ENCODE peak calls at places on chromosomes 5 and 9, in four cellular contexts. O is GM23248, J is psoas muscle, K is caudate nucleus. G is an unnamed sample.

GRCh38 chr9:24333629-24334028 is 212.1 kb downstream of the IZUMO3 start:
- DNase-seq in O (no peak), J (no peak), K (no peak), G (no peak)

GRCh38 chr9:98418578-98419259 is 163.3 kb upstream of the TBC1D2 start:
- DNase-seq in K (no peak), J (no peak), O (no peak), G (no peak)

GRCh38 chr9:93592389-93593021 is 16.1 kb downstream of the PHF2 start:
- DNase-seq in J (no peak), K (no peak), O (peak; percentile 31), G (no peak)

GRCh38 chr9:76294301-76294700 is 99.9 kb downstream of the RFK start:
- DNase-seq in J (no peak), O (no peak), K (no peak), G (no peak)

GRCh38 chr5:143140492-143141231 is 262.8 kb downstream of the NR3C1 start:
- DNase-seq in O (no peak), K (no peak), J (no peak), G (no peak)

GRCh38 chr9:33139421-33140228 is 27.5 kb downstream of the B4GALT1 start:
- DNase-seq in J (peak; percentile 85), O (peak; percentile 88), K (no peak), G (no peak)

GRCh38 chr9:121285835-121286687 is 18.1 kb downstream of the GSN start:
- DNase-seq in O (peak; percentile 86), K (no peak), J (peak; percentile 68), G (no peak)

GRCh38 chr9:22623236-22623635 is 176.6 kb downstream of the DMRTA1 start:
- DNase-seq in J (no peak), K (no peak), O (no peak), G (no peak)

GRCh38 chr5:75007537-75007847 is 44.9 kb downstream of the GCNT4 start:
- DNase-seq in O (peak; percentile 24), K (peak; percentile 7), J (no peak), G (no peak)

GRCh38 chr5:82512025-82512424 is 233.9 kb upstream of the RPS23 start:
- DNase-seq in J (no peak), O (no peak), K (no peak), G (no peak)

GRCh38 chr9:27460225-27461023 is 63.7 kb upstream of the IFNK start:
- DNase-seq in J (no peak), K (no peak), O (peak; percentile 34), G (no peak)

GRCh38 chr9:19552282-19552681 is 143.5 kb downstream of the ACER2 start:
- DNase-seq in K (no peak), O (no peak), J (no peak), G (no peak)

GRCh38 chr9:85258823-85259370 is 482.9 kb downstream of the AGTPBP1 start:
- DNase-seq in J (peak; percentile 34), K (peak; percentile 53), O (peak; percentile 89), G (peak; percentile 63)

GRCh38 chr9:8732367-8733075 is 932.9 kb upstream of the DMAC1 start:
- DNase-seq in O (no peak), K (no peak), J (no peak), G (no peak)

GRCh38 chr5:142561486-142562097 is 124.3 kb downstream of the FGF1 start:
- DNase-seq in O (no peak), K (no peak), J (no peak), G (no peak)

GRCh38 chr9:76654051-76654461 is 110.2 kb upstream of the PCA3 start:
- DNase-seq in O (no peak), J (no peak), K (no peak), G (no peak)

GRCh38 chr5:158045696-158046095 is 186.8 kb upstream of the CLINT1 start:
- DNase-seq in J (no peak), K (no peak), O (no peak), G (no peak)

GRCh38 chr9:130240410-130241197 is 25.0 kb upstream of the HMCN2 start:
- DNase-seq in O (peak; percentile 79), J (no peak), K (no peak), G (peak; percentile 13)

GRCh38 chr5:145946112-145946861 is 9.9 kb downstream of the SH3RF2 start:
- DNase-seq in K (no peak), J (peak; percentile 21), O (peak; percentile 78), G (no peak)

GRCh38 chr5:142293486-142293885 is 31.3 kb downstream of the SPRY4 start:
- DNase-seq in K (no peak), J (no peak), O (peak; percentile 74), G (no peak)

GRCh38 chr5:73564644-73565165 is 734 bp downstream of the ANKRA2 start:
- DNase-seq in O (peak; percentile 48), K (no peak), J (no peak), G (no peak)

GRCh38 chr9:19498015-19498414 is 89.2 kb downstream of the ACER2 start:
- DNase-seq in K (no peak), O (peak; percentile 72), J (no peak), G (no peak)

GRCh38 chr5:52743970-52744369 is 43.7 kb upstream of the ITGA1 start:
- DNase-seq in O (peak; percentile 78), K (no peak), J (no peak), G (no peak)

GRCh38 chr9:69149321-69149807 is 24.7 kb upstream of the TJP2 start:
- DNase-seq in K (no peak), O (peak; percentile 80), J (no peak), G (no peak)

GRCh38 chr9:95570646-95571045 is 53.9 kb upstream of the PTCH1 start:
- DNase-seq in O (peak; percentile 15), J (no peak), K (no peak), G (no peak)

GRCh38 chr9:137078701-137079400 is 1.5 kb downstream of the UAP1L1 start:
- DNase-seq in O (no peak), K (no peak), J (no peak), G (no peak)

GRCh38 chr9:18379073-18379811 is 94.7 kb upstream of the ADAMTSL1 start:
- DNase-seq in J (no peak), K (no peak), O (peak; percentile 73), G (no peak)

GRCh38 chr9:98673681-98674080 is 35.1 kb downstream of the GABBR2 start:
- DNase-seq in J (no peak), K (no peak), O (no peak), G (no peak)

GRCh38 chr9:90344013-90344412 is 298.6 kb downstream of the DIRAS2 start:
- DNase-seq in O (peak; percentile 4), J (no peak), K (no peak), G (no peak)

GRCh38 chr5:55636177-55636576 is 75.9 kb downstream of the SLC38A9 start:
- DNase-seq in J (no peak), O (no peak), K (no peak), G (no peak)

GRCh38 chr9:133844876-133845658 is 106.9 kb upstream of the SARDH start:
- DNase-seq in O (no peak), K (peak; percentile 33), J (peak; percentile 78), G (peak; percentile 36)

GRCh38 chr9:133845659-133845947 is 107.5 kb upstream of the SARDH start:
- DNase-seq in K (no peak), J (no peak), O (no peak), G (no peak)

GRCh38 chr9:133843751-133844373 is 105.7 kb upstream of the SARDH start:
- DNase-seq in K (no peak), O (no peak), J (no peak), G (no peak)

GRCh38 chr9:133843250-133843649 is 105.1 kb upstream of the SARDH start:
- DNase-seq in J (no peak), K (no peak), O (no peak), G (no peak)

GRCh38 chr9:133844431-133844830 is 106.3 kb upstream of the SARDH start:
- DNase-seq in J (no peak), K (no peak), O (no peak), G (no peak)
- H3K27ac ChIP-seq in J (peak overlapping the region; percentile 16), K (no peak overlapping the region), O (no peak overlapping the region), G (no peak overlapping the region)

GRCh38 chr5:178424141-178424855 is 165.9 kb downstream of the COL23A1 start:
- DNase-seq in O (no peak), J (no peak), K (no peak), G (no peak)
- H3K27ac ChIP-seq in O (no peak overlapping the region), J (no peak overlapping the region), K (no peak overlapping the region), G (no peak overlapping the region)

GRCh38 chr9:73081979-73082657 is 69.5 kb upstream of the ANXA1 start:
- DNase-seq in K (no peak), O (peak; percentile 75), J (no peak), G (no peak)
- H3K27ac ChIP-seq in K (no peak overlapping the region), O (no peak overlapping the region), J (no peak overlapping the region), G (no peak overlapping the region)

GRCh38 chr9:36292641-36293040 is 34.4 kb upstream of the GNE start:
- DNase-seq in J (no peak), K (no peak), O (no peak), G (no peak)
- H3K27ac ChIP-seq in J (no peak overlapping the region), K (no peak overlapping the region), O (no peak overlapping the region), G (no peak overlapping the region)

GRCh38 chr5:124280044-124280443 is 466.4 kb downstream of the ZNF608 start:
- DNase-seq in J (no peak), O (no peak), K (no peak), G (no peak)
- H3K27ac ChIP-seq in J (no peak overlapping the region), O (no peak overlapping the region), K (no peak overlapping the region), G (no peak overlapping the region)

DNA sequence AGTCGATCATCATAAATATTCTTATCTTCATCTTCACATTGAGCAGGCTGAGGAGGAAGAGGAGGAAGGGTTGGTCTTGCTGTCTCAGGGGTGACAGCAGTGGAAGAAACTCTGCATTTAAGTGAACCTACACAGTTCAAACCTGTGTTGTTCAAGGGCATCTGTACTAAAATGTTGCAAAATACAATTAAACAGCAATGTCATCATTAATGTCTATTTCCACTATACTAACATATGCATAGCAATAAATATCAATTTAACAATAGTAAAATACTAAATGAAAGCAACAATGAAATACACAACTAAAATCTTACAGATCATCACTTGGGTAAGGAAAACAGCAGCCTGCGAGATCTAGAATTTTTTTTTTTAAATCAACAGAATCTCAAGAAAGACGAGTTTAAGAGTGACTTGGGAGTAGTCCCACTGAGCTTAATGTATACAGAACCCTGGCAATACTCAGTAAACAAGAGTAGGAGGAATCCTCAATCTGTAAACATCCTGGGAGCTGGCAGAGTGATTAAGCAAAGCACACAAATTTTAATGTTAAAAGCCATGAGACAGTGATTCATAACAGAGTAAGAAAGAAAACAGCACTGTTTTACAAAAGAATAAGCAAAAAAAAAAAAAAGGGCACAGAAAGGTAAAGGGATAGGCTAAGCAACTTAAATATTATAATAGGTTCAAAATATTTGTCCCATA is 10.0 kb downstream of the HOMER1 start:
- DNase-seq in K (no peak), O (peak; percentile 44), J (no peak), G (no peak)
- H3K27ac ChIP-seq in K (no peak overlapping the region), O (peak overlapping the region; percentile 25), J (no peak overlapping the region), G (no peak overlapping the region)

DNA sequence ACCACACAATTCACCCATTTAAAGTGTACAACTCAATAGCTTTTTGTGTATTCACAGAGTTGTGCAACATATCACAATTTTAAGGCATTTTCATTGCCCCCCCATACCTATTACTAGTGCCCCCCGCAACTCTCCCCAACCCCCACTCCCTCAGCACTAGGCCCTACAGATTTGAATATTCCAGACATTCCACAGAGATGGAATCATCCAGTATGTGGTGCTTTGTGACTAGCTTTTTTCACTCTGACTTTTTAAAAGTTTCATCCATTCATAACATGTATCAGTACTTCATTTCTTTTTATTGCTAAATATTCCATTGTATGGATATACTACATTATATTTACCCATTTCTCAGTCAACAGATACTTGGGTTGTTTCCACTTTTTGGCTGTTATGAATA is 103.0 kb upstream of the LRRTM2 start:
- DNase-seq in O (peak; percentile 36), J (no peak), K (no peak), G (no peak)
- H3K27ac ChIP-seq in O (no peak overlapping the region), J (no peak overlapping the region), K (no peak overlapping the region), G (no peak overlapping the region)

G was measured in substantia nigra.